ENCODE peak calls at places on chromosomes 12 and 14, in four cellular contexts. One of them, this sample, is unnamed.

GRCh38 chr12:130435826-130436225 is 98.1 kb downstream of the PIWIL1 start:
- DNase-seq in heart right ventricle: no peak
- DNase-seq in left lung: no peak
- DNase-seq in neuronal stem cell: no peak
- DNase-seq in this sample: no peak

GRCh38 chr12:117236456-117237001 is 46.3 kb upstream of the FBXO21 start:
- DNase-seq in heart right ventricle: peak
- DNase-seq in left lung: peak
- DNase-seq in neuronal stem cell: peak
- DNase-seq in this sample: peak

GRCh38 chr12:46304080-46304479 is 35.2 kb upstream of the SLC38A1 start:
- DNase-seq in left lung: no peak
- DNase-seq in neuronal stem cell: no peak
- DNase-seq in heart right ventricle: no peak
- DNase-seq in this sample: no peak

GRCh38 chr12:58841058-58841798 is 79.1 kb downstream of the LRIG3 start:
- DNase-seq in left lung: peak
- DNase-seq in neuronal stem cell: no peak
- DNase-seq in heart right ventricle: peak
- DNase-seq in this sample: no peak

GRCh38 chr12:89225808-89226368 is 126.4 kb downstream of the DUSP6 start:
- DNase-seq in neuronal stem cell: no peak
- DNase-seq in left lung: peak
- DNase-seq in heart right ventricle: no peak
- DNase-seq in this sample: peak

GRCh38 chr14:54325766-54326165 is 71.0 kb upstream of the CDKN3 start:
- DNase-seq in left lung: no peak
- DNase-seq in heart right ventricle: no peak
- DNase-seq in neuronal stem cell: no peak
- DNase-seq in this sample: no peak

GRCh38 chr12:47194501-47194900 is 114.7 kb upstream of the AMIGO2 start:
- DNase-seq in neuronal stem cell: no peak
- DNase-seq in heart right ventricle: no peak
- DNase-seq in left lung: no peak
- DNase-seq in this sample: peak

GRCh38 chr12:29713729-29714128 is 70.0 kb downstream of the TMTC1 start:
- DNase-seq in heart right ventricle: no peak
- DNase-seq in neuronal stem cell: no peak
- DNase-seq in left lung: no peak
- DNase-seq in this sample: no peak

DNA sequence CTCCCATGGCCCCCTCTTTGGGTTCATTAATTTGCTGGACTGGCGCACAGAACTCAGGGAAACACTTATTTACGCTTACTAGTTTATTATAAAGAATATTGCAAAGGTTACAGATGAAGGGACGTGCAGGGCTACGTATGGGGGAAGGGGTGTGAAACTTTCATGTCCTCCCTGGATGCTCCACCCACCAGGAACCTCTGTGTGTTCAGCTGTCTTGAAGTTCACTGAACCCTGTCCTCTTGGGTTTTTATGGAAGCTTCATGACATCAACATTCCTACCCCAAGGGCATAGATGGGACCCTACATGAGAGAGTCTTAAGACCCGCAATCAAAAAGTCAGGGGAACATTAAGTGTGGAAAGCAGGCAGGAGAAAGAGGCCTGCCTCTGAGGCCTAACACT is 58.1 kb downstream of the ADIPOR2 start:
- DNase-seq in heart right ventricle: no peak
- DNase-seq in neuronal stem cell: no peak
- DNase-seq in left lung: no peak
- DNase-seq in this sample: no peak
- H3K4me3 ChIP-seq in heart right ventricle: no peak
- H3K4me3 ChIP-seq in neuronal stem cell: no peak
- H3K4me3 ChIP-seq in left lung: no peak
- H3K4me3 ChIP-seq in this sample: no peak

GRCh38 chr14:77270361-77271112 is 469 bp downstream of the NGB start:
- DNase-seq in heart right ventricle: no peak
- DNase-seq in left lung: no peak
- DNase-seq in neuronal stem cell: no peak
- DNase-seq in this sample: no peak
- H3K4me3 ChIP-seq in heart right ventricle: no peak
- H3K4me3 ChIP-seq in left lung: no peak
- H3K4me3 ChIP-seq in neuronal stem cell: no peak
- H3K4me3 ChIP-seq in this sample: no peak

GRCh38 chr14:39217214-39217879 is 16.4 kb upstream of the MIA2 start:
- DNase-seq in left lung: no peak
- DNase-seq in heart right ventricle: no peak
- DNase-seq in neuronal stem cell: no peak
- DNase-seq in this sample: no peak

GRCh38 chr14:39219075-39219499 is 14.6 kb upstream of the MIA2 start:
- DNase-seq in heart right ventricle: no peak
- DNase-seq in left lung: no peak
- DNase-seq in neuronal stem cell: no peak
- DNase-seq in this sample: peak

GRCh38 chr14:39218171-39218769 is 15.4 kb upstream of the MIA2 start:
- DNase-seq in heart right ventricle: no peak
- DNase-seq in neuronal stem cell: no peak
- DNase-seq in left lung: no peak
- DNase-seq in this sample: no peak
- H3K4me3 ChIP-seq in heart right ventricle: no peak
- H3K4me3 ChIP-seq in neuronal stem cell: no peak
- H3K4me3 ChIP-seq in left lung: no peak
- H3K4me3 ChIP-seq in this sample: no peak

GRCh38 chr14:20801726-20802125 is 918 bp downstream of the RNASE1 start:
- DNase-seq in neuronal stem cell: no peak
- DNase-seq in heart right ventricle: peak
- DNase-seq in left lung: peak
- DNase-seq in this sample: no peak
- H3K4me3 ChIP-seq in neuronal stem cell: no peak
- H3K4me3 ChIP-seq in heart right ventricle: peak
- H3K4me3 ChIP-seq in left lung: peak
- H3K4me3 ChIP-seq in this sample: no peak

GRCh38 chr12:26630546-26631027 is 202.4 kb downstream of the ITPR2 start:
- DNase-seq in heart right ventricle: no peak
- DNase-seq in left lung: no peak
- DNase-seq in neuronal stem cell: no peak
- DNase-seq in this sample: no peak
- H3K4me3 ChIP-seq in heart right ventricle: no peak
- H3K4me3 ChIP-seq in left lung: no peak
- H3K4me3 ChIP-seq in neuronal stem cell: no peak
- H3K4me3 ChIP-seq in this sample: no peak

DNA sequence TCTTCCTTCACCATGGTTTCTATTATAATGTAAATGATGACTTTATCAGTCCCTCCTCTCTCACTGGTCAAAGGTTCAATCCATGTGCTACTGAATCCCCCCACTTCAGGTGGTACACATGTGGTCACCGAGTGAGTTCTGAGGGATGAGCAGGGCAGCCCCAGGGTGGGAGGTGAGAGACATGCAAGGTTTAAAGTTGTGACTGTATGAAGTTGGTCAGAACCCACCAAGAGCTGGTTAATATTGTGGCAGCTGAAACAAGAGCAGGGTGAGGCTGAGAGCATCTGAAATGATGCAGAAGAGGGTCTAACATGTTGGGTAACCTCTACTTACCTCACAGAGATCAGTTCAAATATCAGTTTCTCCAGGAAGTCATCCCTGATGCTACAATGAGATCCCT is 444.7 kb upstream of the FBXO33 start:
- DNase-seq in heart right ventricle: no peak
- DNase-seq in left lung: no peak
- DNase-seq in neuronal stem cell: no peak
- DNase-seq in this sample: peak
- H3K4me3 ChIP-seq in heart right ventricle: no peak
- H3K4me3 ChIP-seq in left lung: no peak
- H3K4me3 ChIP-seq in neuronal stem cell: no peak
- H3K4me3 ChIP-seq in this sample: no peak

GRCh38 chr14:28771168-28771567 is 4.6 kb downstream of the FOXG1 start:
- DNase-seq in neuronal stem cell: no peak
- DNase-seq in heart right ventricle: no peak
- DNase-seq in left lung: no peak
- DNase-seq in this sample: no peak
- H3K4me3 ChIP-seq in neuronal stem cell: no peak
- H3K4me3 ChIP-seq in heart right ventricle: no peak
- H3K4me3 ChIP-seq in left lung: no peak
- H3K4me3 ChIP-seq in this sample: no peak

GRCh38 chr12:9237286-9237685 is 29.1 kb upstream of the PZP start:
- DNase-seq in left lung: no peak
- DNase-seq in neuronal stem cell: no peak
- DNase-seq in heart right ventricle: no peak
- DNase-seq in this sample: no peak

GRCh38 chr12:9241301-9241700 is 33.1 kb upstream of the PZP start:
- DNase-seq in left lung: no peak
- DNase-seq in heart right ventricle: no peak
- DNase-seq in neuronal stem cell: no peak
- DNase-seq in this sample: no peak

GRCh38 chr12:9243999-9244649 is 35.9 kb upstream of the PZP start:
- DNase-seq in heart right ventricle: no peak
- DNase-seq in neuronal stem cell: no peak
- DNase-seq in left lung: no peak
- DNase-seq in this sample: no peak

GRCh38 chr12:9244894-9245293 is 36.7 kb upstream of the PZP start:
- DNase-seq in neuronal stem cell: no peak
- DNase-seq in left lung: no peak
- DNase-seq in heart right ventricle: no peak
- DNase-seq in this sample: peak

GRCh38 chr12:9240776-9241175 is 32.6 kb upstream of the PZP start:
- DNase-seq in heart right ventricle: no peak
- DNase-seq in left lung: no peak
- DNase-seq in neuronal stem cell: no peak
- DNase-seq in this sample: no peak
- H3K4me3 ChIP-seq in heart right ventricle: peak
- H3K4me3 ChIP-seq in left lung: no peak
- H3K4me3 ChIP-seq in neuronal stem cell: no peak
- H3K4me3 ChIP-seq in this sample: no peak

GRCh38 chr12:125314051-125314882 is 249.0 kb downstream of the AACS start:
- DNase-seq in left lung: no peak
- DNase-seq in neuronal stem cell: peak
- DNase-seq in heart right ventricle: no peak
- DNase-seq in this sample: no peak
- H3K4me3 ChIP-seq in left lung: no peak
- H3K4me3 ChIP-seq in neuronal stem cell: no peak
- H3K4me3 ChIP-seq in heart right ventricle: no peak
- H3K4me3 ChIP-seq in this sample: no peak

DNA sequence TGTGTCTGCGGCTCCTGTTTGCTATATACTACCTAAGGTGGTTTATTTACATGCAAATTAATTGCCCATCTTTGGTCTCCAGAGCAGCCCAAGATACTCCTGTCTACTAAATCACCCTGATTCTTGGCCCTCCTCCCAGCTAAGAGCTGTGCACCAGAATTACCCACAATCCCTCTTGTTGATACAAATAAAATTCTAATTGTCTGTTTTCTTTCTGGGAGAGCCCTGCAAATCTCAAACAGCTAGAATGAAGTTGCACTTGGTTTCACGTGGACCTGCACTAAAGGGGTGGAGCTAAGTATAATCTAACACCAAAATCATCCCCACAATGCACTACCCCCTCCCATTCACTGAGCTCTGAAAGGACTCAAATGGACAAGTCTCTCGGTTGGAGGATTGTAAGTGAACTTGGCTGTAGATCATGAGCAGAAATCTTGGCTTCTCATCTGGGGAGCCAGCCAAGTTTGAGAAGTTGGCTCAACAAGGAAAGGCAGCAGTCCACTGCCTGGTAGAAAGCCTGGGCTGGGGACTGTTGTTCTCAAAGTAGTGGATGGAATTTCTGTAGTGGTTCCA is 6.6 kb downstream of the MAX start:
- DNase-seq in heart right ventricle: peak
- DNase-seq in left lung: no peak
- DNase-seq in neuronal stem cell: no peak
- DNase-seq in this sample: no peak
- H3K4me3 ChIP-seq in heart right ventricle: no peak
- H3K4me3 ChIP-seq in left lung: no peak
- H3K4me3 ChIP-seq in neuronal stem cell: no peak
- H3K4me3 ChIP-seq in this sample: no peak

This sample was measured in GM12865.